ENCODE peak calls at places on chromosome X, in eight cellular contexts. C, Y, L, I, D, X, F and N are unnamed samples.
A peak's percentile ranks its signal among the peaks of the same experiment; 100 is the strongest.

GRCh38 chrX:104486691-104487090 is 79.3 kb upstream of the IL1RAPL2 start:
- DNase-seq in C (no peak), Y (no peak), L (no peak), I (no peak), D (no peak), X (no peak), F (no peak), N (no peak)

GRCh38 chrX:35728481-35728880 is 69.7 kb upstream of the MAGEB16 start:
- DNase-seq in C (no peak), Y (no peak), L (no peak), I (no peak), D (no peak), X (no peak), F (no peak), N (no peak)

GRCh38 chrX:28880136-28880535 is 292.9 kb downstream of the IL1RAPL1 start:
- DNase-seq in C (no peak), Y (no peak), L (peak; percentile 13), I (no peak), D (no peak), X (no peak), F (no peak), N (no peak)

GRCh38 chrX:31993635-31994034 is 921.8 kb upstream of the FTHL17 start:
- DNase-seq in C (no peak), Y (no peak), L (no peak), I (no peak), D (no peak), X (no peak), F (no peak), N (no peak)

GRCh38 chrX:1126738-1127137 is 85.7 kb downstream of the CRLF2 start:
- DNase-seq in C (no peak), Y (peak; percentile 11), L (no peak), I (peak; percentile 25), D (no peak), X (no peak), F (peak; percentile 44), N (no peak)

GRCh38 chrX:53265771-53266170 is 15.6 kb downstream of the IQSEC2 start:
- DNase-seq in C (no peak), Y (no peak), L (peak; percentile 37), I (no peak), D (no peak), X (no peak), F (no peak), N (peak; percentile 63)

GRCh38 chrX:134026732-134027311 is 41.4 kb upstream of the GPC3 start:
- DNase-seq in C (peak; percentile 47), Y (no peak), L (peak; percentile 18), I (peak; percentile 71), D (peak; percentile 23), X (peak; percentile 19), F (peak; percentile 56), N (peak; percentile 45)

GRCh38 chrX:110853610-110854009 is 58.0 kb upstream of the CHRDL1 start:
- DNase-seq in C (no peak), Y (no peak), L (peak; percentile 14), I (no peak), D (peak; percentile 61), X (peak; percentile 2), F (no peak), N (peak; percentile 2)

GRCh38 chrX:100216083-100216482 is 194.0 kb downstream of the PCDH19 start:
- DNase-seq in C (no peak), Y (no peak), L (no peak), I (no peak), D (no peak), X (no peak), F (no peak), N (no peak)

GRCh38 chrX:38206036-38206435 is 14.6 kb downstream of the SRPX start:
- DNase-seq in C (no peak), Y (no peak), L (no peak), I (no peak), D (no peak), X (no peak), F (no peak), N (peak; percentile 74)

GRCh38 chrX:68018248-68019203 is 414.8 kb downstream of the OPHN1 start:
- DNase-seq in C (no peak), Y (no peak), L (peak; percentile 10), I (no peak), D (no peak), X (no peak), F (no peak), N (peak; percentile 44)

GRCh38 chrX:77785400-77785745 is 643 bp downstream of the ATRX start:
- DNase-seq in C (peak; percentile 23), Y (no peak), L (peak; percentile 18), I (no peak), D (no peak), X (peak; percentile 24), F (no peak), N (no peak)

GRCh38 chrX:94551831-94552230 is 877.8 kb downstream of the FAM133A start:
- DNase-seq in C (no peak), Y (no peak), L (no peak), I (no peak), D (no peak), X (no peak), F (no peak), N (no peak)

GRCh38 chrX:40166582-40166981 is 68.8 kb upstream of the BCOR start:
- DNase-seq in C (no peak), Y (no peak), L (peak; percentile 37), I (peak; percentile 42), D (no peak), X (no peak), F (no peak), N (peak; percentile 75)

GRCh38 chrX:131746491-131746968 is 202.7 kb downstream of the OR13H1 start:
- DNase-seq in C (peak; percentile 86), Y (peak; percentile 86), L (peak; percentile 88), I (peak; percentile 93), D (peak; percentile 85), X (peak; percentile 36), F (no peak), N (peak; percentile 2)

GRCh38 chrX:20237864-20238263 is 28.8 kb downstream of the RPS6KA3 start:
- DNase-seq in C (no peak), Y (no peak), L (no peak), I (no peak), D (no peak), X (no peak), F (no peak), N (no peak)

GRCh38 chrX:57286507-57287251 is at the start of gene FAAH2:
- DNase-seq in C (peak; percentile 91), Y (no peak), L (no peak), I (peak; percentile 81), D (peak; percentile 73), X (peak; percentile 40), F (no peak), N (no peak)

GRCh38 chrX:102930990-102931756 is 5.9 kb upstream of the RAB40AL start:
- DNase-seq in C (no peak), Y (no peak), L (no peak), I (no peak), D (no peak), X (no peak), F (no peak), N (peak; percentile 4)

GRCh38 chrX:112651766-112652165 is 28.0 kb downstream of the LHFPL1 start:
- DNase-seq in C (no peak), Y (no peak), L (peak; percentile 16), I (no peak), D (no peak), X (no peak), F (no peak), N (no peak)

GRCh38 chrX:87299563-87300160 is 217.9 kb upstream of the KLHL4 start:
- DNase-seq in C (no peak), Y (no peak), L (peak; percentile 11), I (no peak), D (no peak), X (peak; percentile 12), F (no peak), N (peak; percentile 2)

GRCh38 chrX:153929576-153929975 is 3.5 kb upstream of the ARHGAP4 start:
- DNase-seq in C (no peak), Y (no peak), L (no peak), I (no peak), D (no peak), X (no peak), F (no peak), N (no peak)
- H3K4me3 ChIP-seq in C (no peak overlapping the region), Y (no peak overlapping the region), L (no peak overlapping the region), I (no peak overlapping the region), D (no peak overlapping the region), X (peak overlapping the region; percentile 64), F (no peak overlapping the region), N (no peak overlapping the region)

GRCh38 chrX:106999002-106999975 is 723 bp downstream of the MORC4 start:
- DNase-seq in C (peak; percentile 57), Y (peak; percentile 72), L (peak; percentile 59), I (peak; percentile 77), D (peak; percentile 28), X (peak; percentile 29), F (peak; percentile 64), N (peak; percentile 51)
- TF ChIP-seq CTCF in C (peak; percentile 25), Y (peak; percentile 31), L (peak; percentile 55), I (no peak), D (no peak), X (peak; percentile 41), F (peak; percentile 22), N (peak; percentile 48)

DNA sequence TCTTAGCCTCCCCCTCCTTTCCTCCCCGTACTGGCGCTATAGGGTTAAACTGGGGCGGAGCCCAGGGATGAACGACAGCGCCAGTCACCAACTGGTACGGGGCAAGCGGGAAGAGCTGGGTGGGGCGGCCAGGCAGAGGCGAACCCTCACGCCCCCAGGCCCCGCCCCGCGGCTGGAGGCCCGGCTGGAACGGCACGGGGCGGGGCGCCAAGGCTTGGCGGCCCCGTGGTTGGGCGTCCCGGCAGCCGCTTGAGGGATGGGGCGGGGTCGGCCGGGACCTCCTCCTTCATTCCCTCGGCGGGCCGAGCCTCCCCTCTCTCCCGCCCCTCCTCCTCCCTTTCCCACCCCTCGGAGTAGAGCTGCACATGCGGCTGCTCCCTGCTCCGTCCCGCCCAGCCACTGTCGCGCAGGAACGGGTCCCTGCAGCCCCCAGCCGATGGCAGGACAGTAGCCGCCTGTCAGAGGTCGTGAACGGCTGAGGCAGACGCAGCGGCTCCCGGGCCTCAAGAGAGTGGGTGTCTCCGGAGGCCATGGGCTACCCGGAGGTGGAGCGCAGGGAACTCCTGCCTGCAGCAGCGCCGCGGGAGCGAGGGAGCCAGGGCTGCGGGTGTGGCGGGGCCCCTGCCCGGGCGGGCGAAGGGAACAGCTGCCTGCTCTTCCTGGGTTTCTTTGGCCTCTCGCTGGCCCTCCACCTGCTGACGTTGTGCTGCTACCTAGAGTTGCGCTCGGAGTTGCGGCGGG is at the start of gene EDA:
- DNase-seq in C (peak; percentile 79), Y (peak; percentile 72), L (peak; percentile 62), I (peak; percentile 79), D (peak; percentile 63), X (peak; percentile 46), F (peak; percentile 91), N (peak; percentile 76)
- H3K4me3 ChIP-seq in C (peak within 1 kb of the TSS; percentile 27), Y (peak within 1 kb of the TSS; percentile 65), L (peak within 1 kb of the TSS; percentile 35), I (peak within 1 kb of the TSS; percentile 60), D (peak within 1 kb of the TSS; percentile 77), X (no peak within 1 kb of the TSS), F (peak within 1 kb of the TSS; percentile 75), N (peak within 1 kb of the TSS; percentile 43)

DNA sequence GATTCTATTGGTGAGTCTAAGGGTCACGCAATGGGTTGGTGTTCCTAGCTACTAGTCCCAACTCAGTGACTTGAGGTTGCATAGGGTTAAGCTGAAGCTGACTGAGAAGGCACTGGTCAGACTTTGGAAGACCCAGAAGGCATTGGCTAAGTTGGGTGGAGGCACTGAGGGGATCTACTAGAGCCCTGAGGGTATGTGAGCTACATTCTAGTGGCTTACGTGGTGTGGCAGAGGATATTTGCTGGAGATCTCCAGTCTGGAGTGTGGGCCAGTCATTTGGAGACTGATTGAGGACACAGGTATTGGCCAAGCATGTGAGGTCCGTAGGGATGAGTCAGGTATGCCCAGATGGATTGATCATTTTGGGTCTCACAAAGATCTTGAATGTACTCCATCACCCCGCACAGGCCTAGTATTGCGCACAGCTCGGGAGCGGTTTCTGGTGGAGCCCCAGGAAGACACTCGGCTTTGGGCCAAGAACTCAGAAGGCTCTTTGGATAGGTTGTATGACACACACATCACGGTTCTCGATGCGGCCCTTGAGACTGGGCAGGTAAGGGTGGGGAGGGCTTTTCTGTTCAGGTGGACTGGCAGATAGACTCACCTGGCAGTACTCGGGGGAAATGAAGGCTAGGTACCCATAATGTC is 7.2 kb downstream of the USP11 start:
- DNase-seq in C (no peak), Y (no peak), L (no peak), I (peak; percentile 34), D (no peak), X (no peak), F (no peak), N (no peak)
- TF ChIP-seq CTCF in C (no peak), Y (no peak), L (no peak), I (no peak), D (no peak), X (no peak), F (no peak), N (no peak)